ENCODE peak calls at places on chromosomes 2 and 18, in ten cellular contexts. N is HFF-Myc; F is A549; E is esophagus squamous epithelium; P is H7; L is heart right ventricle; H is GM23338; Z is vagina; I is CD8-positive, alpha-beta memory T cell; B is breast epithelium. O is an unnamed sample.

GRCh38 chr2:10548626-10549025 is 100.5 kb upstream of the ODC1 start:
- DNase-seq in N (no peak), F (no peak), E (no peak), P (peak; percentile 82), L (no peak), H (peak; percentile 54), Z (no peak), I (no peak), B (no peak), O (no peak)

GRCh38 chr2:207073791-207074678 is 91.7 kb downstream of the KLF7 start:
- DNase-seq in N (no peak), F (no peak), E (no peak), P (no peak), L (no peak), H (peak; percentile 47), Z (no peak), I (peak; percentile 10), B (no peak), O (no peak)

GRCh38 chr18:25979358-25979727 is 111.1 kb downstream of the SS18 start:
- DNase-seq in N (no peak), F (no peak), E (no peak), P (no peak), L (no peak), H (no peak), Z (no peak), I (no peak), B (no peak), O (no peak)

GRCh38 chr2:197560146-197560665 is 44.3 kb downstream of the MOB4 start:
- DNase-seq in N (no peak), F (no peak), E (no peak), P (no peak), L (no peak), H (no peak), Z (no peak), I (no peak), B (no peak), O (no peak)

GRCh38 chr2:18266188-18266587 is 294.3 kb downstream of the RDH14 start:
- DNase-seq in N (no peak), F (no peak), E (no peak), P (peak; percentile 60), L (no peak), H (peak; percentile 50), Z (no peak), I (no peak), B (no peak), O (no peak)

GRCh38 chr18:77138270-77138669 is 5.7 kb upstream of the MBP start:
- DNase-seq in N (no peak), F (no peak), E (no peak), P (no peak), L (no peak), H (no peak), Z (no peak), I (no peak), B (no peak), O (peak; percentile 65)

GRCh38 chr2:45649855-45650806 is 1.3 kb upstream of the PRKCE start:
- DNase-seq in N (no peak), F (peak; percentile 55), E (peak; percentile 24), P (peak; percentile 82), L (peak; percentile 82), H (peak; percentile 60), Z (no peak), I (no peak), B (peak; percentile 61), O (no peak)

GRCh38 chr2:202237787-202238233 is 587 bp downstream of the SUMO1 start:
- DNase-seq in N (no peak), F (peak; percentile 36), E (no peak), P (peak; percentile 66), L (no peak), H (peak; percentile 66), Z (no peak), I (no peak), B (no peak), O (no peak)

GRCh38 chr2:27247893-27248292 is 15.0 kb downstream of the SLC30A3 start:
- DNase-seq in N (no peak), F (no peak), E (no peak), P (no peak), L (no peak), H (no peak), Z (no peak), I (no peak), B (no peak), O (no peak)

GRCh38 chr2:27249077-27249890 is 13.6 kb downstream of the SLC30A3 start:
- DNase-seq in N (no peak), F (no peak), E (no peak), P (peak; percentile 51), L (no peak), H (no peak), Z (no peak), I (no peak), B (no peak), O (peak; percentile 27)

GRCh38 chr2:27251786-27252185 is 11.1 kb downstream of the SLC30A3 start:
- DNase-seq in N (no peak), F (no peak), E (no peak), P (peak; percentile 50), L (no peak), H (no peak), Z (no peak), I (no peak), B (no peak), O (no peak)

GRCh38 chr2:27249891-27250651 is 12.8 kb downstream of the SLC30A3 start:
- DNase-seq in N (no peak), F (peak; percentile 65), E (no peak), P (peak; percentile 98), L (peak; percentile 64), H (peak; percentile 92), Z (no peak), I (peak; percentile 47), B (no peak), O (no peak)

DNA sequence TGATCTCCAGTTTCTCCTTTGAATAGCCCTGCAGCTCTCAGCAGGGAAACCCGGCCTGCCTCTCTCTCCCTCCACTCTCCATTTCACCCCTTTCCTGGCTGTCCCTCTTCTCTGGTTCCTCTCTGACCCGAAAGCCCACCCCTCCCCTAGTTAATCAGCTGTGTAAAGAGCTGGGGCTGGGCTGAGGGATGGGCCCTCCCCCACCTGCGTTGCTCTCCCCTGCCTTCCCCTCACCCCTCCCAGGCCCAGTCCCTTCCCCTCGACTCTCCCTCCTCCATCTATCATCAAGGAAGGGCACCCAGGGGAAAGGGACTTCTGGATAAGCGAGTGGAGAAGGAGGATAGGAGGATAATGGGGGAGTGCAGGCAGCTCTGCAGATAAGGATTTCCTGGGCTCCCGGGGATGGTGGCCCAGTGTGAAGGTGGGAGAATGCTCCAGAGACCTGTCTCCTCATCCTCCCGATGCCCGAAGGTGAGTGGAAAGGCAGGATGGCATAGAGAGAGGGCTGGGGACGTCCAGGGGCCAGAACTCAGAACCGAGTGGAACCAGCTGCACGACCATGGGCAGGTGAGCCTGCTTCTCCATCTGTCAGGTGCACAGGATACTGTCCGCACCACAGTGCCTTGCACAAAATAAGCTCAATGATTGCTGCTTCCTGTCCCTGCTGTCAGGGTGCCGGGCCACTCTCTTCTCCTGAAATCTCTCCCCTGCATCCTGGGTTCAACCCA is 12.0 kb downstream of the SLC30A3 start:
- DNase-seq in N (no peak), F (no peak), E (no peak), P (no peak), L (no peak), H (no peak), Z (no peak), I (no peak), B (no peak), O (no peak)
- H3K4me3 ChIP-seq in N (no peak overlapping the region), F (no peak overlapping the region), E (no peak overlapping the region), P (peak overlapping the region; percentile 37), L (no peak overlapping the region), H (peak overlapping the region; percentile 55), Z (no peak overlapping the region), I (no peak overlapping the region), B (no peak overlapping the region), O (no peak overlapping the region)

GRCh38 chr2:73113634-73113958 is 848 bp upstream of the RAB11FIP5 start:
- DNase-seq in N (no peak), F (peak; percentile 64), E (no peak), P (no peak), L (no peak), H (no peak), Z (no peak), I (no peak), B (no peak), O (no peak)
- H3K4me3 ChIP-seq in N (peak overlapping the region; percentile 67), F (peak overlapping the region; percentile 91), E (peak overlapping the region; percentile 70), P (peak overlapping the region; percentile 73), L (peak overlapping the region; percentile 90), H (peak overlapping the region; percentile 82), Z (peak overlapping the region; percentile 100), I (peak overlapping the region; percentile 54), B (peak overlapping the region; percentile 93), O (peak overlapping the region; percentile 67)

DNA sequence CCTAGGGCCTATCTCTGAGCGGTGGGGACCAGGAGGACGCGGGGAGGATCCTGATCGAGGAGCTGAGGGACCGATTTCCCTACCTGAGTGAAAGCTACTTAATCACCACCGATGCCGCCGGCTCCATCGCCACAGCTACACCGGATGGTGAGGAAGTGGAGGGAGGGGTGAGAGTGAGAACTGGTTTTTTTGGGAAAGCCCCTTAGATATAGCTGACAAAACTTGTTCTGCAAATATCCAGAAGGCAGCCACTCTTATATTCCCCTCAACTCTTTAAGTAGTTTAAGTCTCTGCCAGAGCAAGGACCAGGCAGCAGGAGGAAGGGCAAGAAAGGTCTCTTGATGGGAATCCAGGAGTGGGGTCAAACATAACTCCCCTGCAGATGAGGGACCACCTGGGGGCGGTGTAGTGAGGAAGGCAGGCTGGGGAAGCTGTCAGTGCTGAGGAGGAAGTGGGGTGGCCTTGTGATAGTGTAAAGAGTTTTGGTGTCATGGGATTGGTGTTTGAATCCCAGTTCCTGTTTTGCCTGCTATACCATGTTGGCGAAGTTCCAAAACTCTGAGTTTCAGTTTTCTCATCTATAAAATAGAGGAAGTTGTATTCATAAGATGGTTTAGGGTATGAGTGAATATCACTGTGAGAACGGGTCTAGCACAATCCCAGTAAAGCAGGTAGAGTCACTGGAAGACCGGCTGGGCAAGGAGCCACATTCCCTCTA is 3.4 kb downstream of the NAGK start:
- DNase-seq in N (no peak), F (no peak), E (no peak), P (peak; percentile 49), L (no peak), H (peak; percentile 47), Z (no peak), I (peak; percentile 61), B (no peak), O (peak; percentile 8)
- H3K4me3 ChIP-seq in N (no peak overlapping the region), F (no peak overlapping the region), E (no peak overlapping the region), P (no peak overlapping the region), L (no peak overlapping the region), H (no peak overlapping the region), Z (no peak overlapping the region), I (peak overlapping the region; percentile 6), B (no peak overlapping the region), O (no peak overlapping the region)

GRCh38 chr2:174633621-174633927 is 36.0 kb upstream of the WIPF1 start:
- DNase-seq in N (no peak), F (no peak), E (no peak), P (no peak), L (no peak), H (no peak), Z (no peak), I (no peak), B (no peak), O (no peak)
- H3K4me3 ChIP-seq in N (no peak overlapping the region), F (no peak overlapping the region), E (peak overlapping the region; percentile 0), P (no peak overlapping the region), L (peak overlapping the region; percentile 35), H (no peak overlapping the region), Z (peak overlapping the region; percentile 13), I (peak overlapping the region; percentile 78), B (peak overlapping the region; percentile 28), O (no peak overlapping the region)

O was measured in LNCaP clone FGC.